ENCODE peak calls at places on chromosomes 11 and 22, in ten cellular contexts. F, T, R, P, Y, S, E, X, V and C are unnamed samples.
A peak's percentile ranks its signal among the peaks of the same experiment; 100 is the strongest.

GRCh38 chr11:18071098-18071705 is 25.1 kb upstream of the TPH1 start:
- DNase-seq in P (no peak), V (no peak), X (no peak), Y (no peak), E (no peak), S (no peak), F (no peak), R (no peak), T (no peak), C (no peak)

GRCh38 chr22:19871845-19872778 is 17.4 kb upstream of the GNB1L start:
- DNase-seq in V (no peak), P (peak; percentile 50), R (no peak), T (no peak), X (peak; percentile 47), E (peak; percentile 41), Y (no peak), S (no peak), F (no peak), C (peak; percentile 26)

GRCh38 chr22:20035375-20036084 is 14.6 kb downstream of the TANGO2 start:
- DNase-seq in P (no peak), S (no peak), V (no peak), F (no peak), T (no peak), X (no peak), R (no peak), E (no peak), Y (no peak), C (no peak)

GRCh38 chr22:40612291-40612740 is 24.2 kb downstream of the MRTFA start:
- DNase-seq in V (no peak), R (no peak), E (no peak), F (no peak), X (no peak), T (no peak), P (no peak), Y (peak; percentile 47), S (no peak), C (no peak)

GRCh38 chr11:86800076-86800955 is at the start of gene PRSS23:
- DNase-seq in X (peak; percentile 87), P (peak; percentile 84), Y (peak; percentile 40), E (peak; percentile 75), S (peak; percentile 9), F (peak; percentile 68), V (peak; percentile 79), R (peak; percentile 92), T (peak; percentile 30), C (peak; percentile 73)

GRCh38 chr11:13105237-13105844 is 96.2 kb downstream of the RASSF10 start:
- DNase-seq in P (no peak), E (no peak), R (no peak), S (no peak), T (no peak), F (no peak), Y (no peak), X (no peak), V (no peak), C (no peak)

GRCh38 chr11:120432056-120433018 is 79.2 kb upstream of the GRIK4 start:
- DNase-seq in X (no peak), Y (peak; percentile 96), T (no peak), R (no peak), V (no peak), E (no peak), F (peak; percentile 1), P (no peak), S (no peak), C (no peak)

GRCh38 chr11:64850979-64851567 is 6.6 kb upstream of the CDC42BPG start:
- DNase-seq in P (no peak), T (no peak), E (no peak), V (no peak), S (no peak), X (peak; percentile 80), Y (no peak), F (no peak), R (no peak), C (peak; percentile 83)

GRCh38 chr22:44691796-44692661 is 10.0 kb upstream of the PRR5 start:
- DNase-seq in E (no peak), T (no peak), V (no peak), X (no peak), R (no peak), S (no peak), Y (no peak), P (peak; percentile 58), F (peak; percentile 80), C (no peak)

GRCh38 chr11:86896486-86896885 is 58.7 kb downstream of the FZD4 start:
- DNase-seq in P (no peak), E (no peak), S (no peak), Y (no peak), T (no peak), X (no peak), F (no peak), V (no peak), R (no peak), C (no peak)

GRCh38 chr11:134275534-134276395 is at the start of gene GLB1L3:
- DNase-seq in P (peak; percentile 71), F (peak; percentile 76), E (no peak), V (no peak), T (peak; percentile 70), Y (no peak), R (peak; percentile 76), S (peak; percentile 53), X (peak; percentile 80), C (no peak)

GRCh38 chr22:29306175-29306829 is at the start of gene GAS2L1:
- DNase-seq in F (peak; percentile 92), V (peak; percentile 61), P (peak; percentile 91), R (peak; percentile 81), Y (peak; percentile 81), S (peak; percentile 68), E (peak; percentile 86), X (peak; percentile 93), T (peak; percentile 37), C (peak; percentile 87)

GRCh38 chr11:96180341-96180740 is 162.7 kb downstream of the MAML2 start:
- DNase-seq in V (no peak), X (peak; percentile 69), Y (no peak), F (peak; percentile 25), E (no peak), T (no peak), S (no peak), P (no peak), R (no peak), C (no peak)

GRCh38 chr11:43992834-43993637 is 50.6 kb downstream of the C11orf96 start:
- DNase-seq in P (no peak), Y (no peak), F (no peak), R (no peak), S (peak; percentile 58), E (no peak), X (no peak), V (no peak), T (no peak), C (no peak)

GRCh38 chr22:38505595-38506117 is 455 bp downstream of the DDX17 start:
- DNase-seq in X (no peak), Y (peak; percentile 62), T (peak; percentile 38), F (peak; percentile 61), P (peak; percentile 91), V (no peak), E (peak; percentile 83), S (peak; percentile 71), R (peak; percentile 83), C (peak; percentile 73)

GRCh38 chr11:124195419-124195734 is 12.2 kb downstream of the OR10D3 start:
- DNase-seq in P (no peak), E (no peak), S (no peak), Y (no peak), X (no peak), F (no peak), R (no peak), V (no peak), T (no peak), C (no peak)

GRCh38 chr22:33063611-33064010 is 5.4 kb upstream of the SYN3 start:
- DNase-seq in T (no peak), E (no peak), F (no peak), Y (no peak), S (no peak), V (no peak), R (no peak), P (no peak), X (no peak), C (no peak)

GRCh38 chr22:46251266-46251665 is 1.2 kb upstream of the CDPF1 start:
- DNase-seq in F (no peak), X (no peak), V (no peak), E (no peak), Y (no peak), P (no peak), T (no peak), S (no peak), R (no peak), C (no peak)

GRCh38 chr11:122170815-122171475 is 54.9 kb upstream of the BLID start:
- DNase-seq in F (no peak), R (no peak), T (no peak), X (no peak), E (no peak), P (no peak), Y (peak; percentile 73), V (no peak), S (no peak), C (no peak)

GRCh38 chr22:38257170-38257569 is 15.6 kb downstream of the TMEM184B start:
- DNase-seq in F (no peak), R (no peak), S (no peak), V (no peak), P (no peak), T (no peak), E (no peak), X (no peak), Y (no peak), C (no peak)

GRCh38 chr11:47004595-47005033 is 68.1 kb downstream of the CSTPP1 start:
- DNase-seq in Y (peak; percentile 61), E (peak; percentile 53), P (no peak), S (no peak), T (no peak), F (no peak), X (no peak), V (no peak), R (no peak), C (peak; percentile 60)

GRCh38 chr11:17802491-17802890 is 67.9 kb downstream of the KCNC1 start:
- DNase-seq in P (no peak), F (no peak), S (no peak), X (no peak), R (no peak), Y (no peak), E (no peak), V (no peak), T (no peak), C (no peak)

GRCh38 chr11:121391914-121392313 is 60.2 kb upstream of the SORL1 start:
- DNase-seq in V (no peak), T (no peak), Y (peak; percentile 88), F (no peak), X (no peak), R (no peak), E (peak; percentile 52), S (no peak), P (no peak), C (no peak)

GRCh38 chr22:35923026-35923425 is 105.6 kb downstream of the RBFOX2 start:
- DNase-seq in T (no peak), V (no peak), S (no peak), P (no peak), E (no peak), Y (no peak), X (no peak), F (no peak), R (no peak), C (no peak)

GRCh38 chr22:39417641-39418040 is 18.1 kb downstream of the TAB1 start:
- DNase-seq in Y (no peak), E (no peak), F (no peak), P (no peak), R (no peak), V (no peak), X (no peak), T (no peak), S (no peak), C (peak; percentile 27)

GRCh38 chr11:1744137-1744878 is 6.1 kb downstream of the IFITM10 start:
- DNase-seq in V (no peak), X (no peak), F (no peak), T (no peak), R (no peak), S (no peak), Y (no peak), E (no peak), P (peak; percentile 62), C (no peak)

GRCh38 chr22:33658775-33659174 is 261.5 kb downstream of the LARGE1 start:
- DNase-seq in F (no peak), V (no peak), R (no peak), X (no peak), T (no peak), Y (no peak), S (no peak), P (no peak), E (no peak), C (no peak)

GRCh38 chr11:76861490-76861953 is 804 bp downstream of the ACER3 start:
- DNase-seq in E (no peak), T (no peak), F (peak; percentile 14), S (no peak), V (no peak), R (peak; percentile 21), X (peak; percentile 52), P (no peak), Y (no peak), C (no peak)